ENCODE peak calls at places on chromosome 1, in four cellular contexts. W, S, O and T are unnamed samples.

GRCh38 chr1:145837658-145838057 is 7.8 kb upstream of the NUDT17 start:
- DNase-seq in S (no peak), W (no peak), O (no peak), T (no peak)

GRCh38 chr1:86156571-86157455 is at the start of gene COL24A1:
- DNase-seq in O (peak), S (no peak), W (peak), T (no peak)

GRCh38 chr1:22443332-22443731 is 8.3 kb upstream of the ZBTB40 start:
- DNase-seq in O (no peak), S (no peak), W (no peak), T (no peak)

GRCh38 chr1:30471307-30471706 is 252.1 kb downstream of the MATN1 start:
- DNase-seq in O (no peak), W (no peak), S (no peak), T (no peak)

GRCh38 chr1:24874611-24875225 is 55.4 kb downstream of the RUNX3 start:
- DNase-seq in S (no peak), O (no peak), W (no peak), T (no peak)

GRCh38 chr1:41492341-41492848 is 7.9 kb upstream of the EDN2 start:
- DNase-seq in W (peak), O (peak), S (no peak), T (peak)

GRCh38 chr1:97365026-97365425 is 555.8 kb downstream of the DPYD start:
- DNase-seq in S (no peak), O (peak), W (no peak), T (no peak)

GRCh38 chr1:1619917-1620361 is 4.6 kb downstream of the MIB2 start:
- DNase-seq in S (no peak), W (peak), O (no peak), T (peak)

GRCh38 chr1:39490596-39491145 is 765 bp upstream of the BMP8A start:
- DNase-seq in W (peak), S (no peak), O (no peak), T (no peak)

GRCh38 chr1:8169364-8170058 is 143.4 kb upstream of the ERRFI1 start:
- DNase-seq in O (peak), W (peak), S (no peak), T (peak)

GRCh38 chr1:20291621-20292020 is 946 bp downstream of the VWA5B1 start:
- DNase-seq in S (peak), W (no peak), O (no peak), T (no peak)

GRCh38 chr1:200029035-200029623 is 1.6 kb downstream of the NR5A2 start:
- DNase-seq in W (peak), O (peak), S (no peak), T (no peak)

GRCh38 chr1:234768171-234768568 is 158.2 kb upstream of the IRF2BP2 start:
- DNase-seq in W (no peak), O (no peak), S (no peak), T (peak)

GRCh38 chr1:36116906-36117305 is 8.1 kb downstream of the COL8A2 start:
- DNase-seq in S (no peak), W (no peak), O (no peak), T (no peak)

GRCh38 chr1:10866314-10867091 is 70.1 kb upstream of the CASZ1 start:
- DNase-seq in W (no peak), O (peak), S (no peak), T (no peak)

GRCh38 chr1:24052119-24052695 is 59.7 kb downstream of the MYOM3 start:
- DNase-seq in W (no peak), S (no peak), O (peak), T (no peak)

GRCh38 chr1:155909894-155910293 is 1.3 kb downstream of the RIT1 start:
- DNase-seq in S (no peak), W (no peak), O (peak), T (peak)

GRCh38 chr1:212557739-212558664 is 50.6 kb upstream of the ATF3 start:
- DNase-seq in W (peak), O (peak), S (no peak), T (no peak)

GRCh38 chr1:53725238-53725689 is 13.7 kb downstream of the GLIS1 start:
- DNase-seq in O (peak), S (no peak), W (no peak), T (peak)

GRCh38 chr1:43383449-43383848 is 6.2 kb downstream of the MED8 start:
- DNase-seq in S (no peak), O (no peak), W (no peak), T (no peak)

GRCh38 chr1:53726009-53726600 is 12.9 kb downstream of the GLIS1 start:
- DNase-seq in S (no peak), W (no peak), O (no peak), T (no peak)

GRCh38 chr1:214446772-214447556 is 104.4 kb downstream of the PTPN14 start:
- DNase-seq in O (peak), W (no peak), S (no peak), T (no peak)

GRCh38 chr1:48761411-48761810 is 15.3 kb downstream of the BEND5 start:
- DNase-seq in S (no peak), O (peak), W (no peak), T (no peak)

GRCh38 chr1:9126511-9126910 is 2.4 kb downstream of the GPR157 start:
- DNase-seq in O (no peak), W (no peak), S (no peak), T (no peak)